ENCODE peak calls at places on chromosome 22, in five cellular contexts. T is NAMALWA, X is OCI-LY7, J is neuronal stem cell, Y is cardiac muscle cell. O is an unnamed sample.
A peak's percentile ranks its signal among the peaks of the same experiment; 100 is the strongest.

GRCh38 chr22:45602004-45602733 is 69.5 kb upstream of the ATXN10 start:
- DNase-seq in X (no peak), J (no peak), Y (no peak), T (no peak), O (no peak)

GRCh38 chr22:30305519-30305905 is 16.2 kb upstream of the CASTOR1 start:
- DNase-seq in X (peak; percentile 90), Y (no peak), J (no peak), T (peak; percentile 60), O (peak; percentile 82)

GRCh38 chr22:49476176-49476575 is 351.5 kb downstream of the BRD1 start:
- DNase-seq in X (no peak), Y (no peak), T (no peak), J (no peak), O (no peak)

GRCh38 chr22:46192210-46192993 is 42.1 kb downstream of the PPARA start:
- DNase-seq in Y (no peak), T (no peak), X (no peak), J (no peak), O (no peak)

GRCh38 chr22:21889251-21889990 is 22.0 kb upstream of the MAPK1 start:
- DNase-seq in J (no peak), T (no peak), X (no peak), Y (no peak), O (no peak)

GRCh38 chr22:44550666-44551491 is 52.8 kb upstream of the RTL6 start:
- DNase-seq in J (no peak), Y (no peak), T (no peak), X (no peak), O (peak; percentile 71)

GRCh38 chr22:41768420-41768819 is 32.1 kb upstream of the CCDC134 start:
- DNase-seq in T (no peak), J (no peak), X (no peak), Y (no peak), O (no peak)

GRCh38 chr22:37822079-37822833 is 926 bp upstream of the GALR3 start:
- DNase-seq in X (no peak), T (no peak), Y (no peak), J (no peak), O (no peak)

GRCh38 chr22:38034884-38035529 is 22.2 kb upstream of the PICK1 start:
- DNase-seq in Y (no peak), X (no peak), T (no peak), J (no peak), O (no peak)

GRCh38 chr22:46233231-46233630 is 16.9 kb downstream of the CDPF1 start:
- DNase-seq in X (no peak), J (no peak), T (no peak), Y (no peak), O (peak; percentile 48)

GRCh38 chr22:46050916-46051614 is 74.1 kb upstream of the WNT7B start:
- DNase-seq in X (no peak), T (no peak), J (no peak), Y (no peak), O (peak; percentile 12)

GRCh38 chr22:48156603-48157355 is 1394.3 kb downstream of the TBC1D22A start:
- DNase-seq in Y (no peak), T (no peak), J (no peak), X (no peak), O (no peak)

GRCh38 chr22:17222503-17222902 is 3.3 kb upstream of the ADA2 start:
- DNase-seq in X (no peak), Y (no peak), J (no peak), T (no peak), O (no peak)

GRCh38 chr22:19121631-19122142 is 525 bp downstream of the DGCR2 start:
- DNase-seq in Y (peak; percentile 68), T (peak; percentile 50), X (peak; percentile 52), J (peak; percentile 24), O (peak; percentile 64)

GRCh38 chr22:47333625-47334024 is 571.2 kb downstream of the TBC1D22A start:
- DNase-seq in X (no peak), T (no peak), Y (no peak), J (no peak), O (no peak)

GRCh38 chr22:46697811-46698515 is 40.1 kb downstream of the CERK start:
- DNase-seq in Y (no peak), X (no peak), J (no peak), T (no peak), O (no peak)

GRCh38 chr22:41966607-41967240 is 2.5 kb upstream of the SEPTIN3 start:
- DNase-seq in T (peak; percentile 72), Y (peak; percentile 25), J (no peak), X (peak; percentile 63), O (peak; percentile 56)

GRCh38 chr22:33240901-33241300 is 182.7 kb upstream of the SYN3 start:
- DNase-seq in T (no peak), X (peak; percentile 62), Y (no peak), J (no peak), O (no peak)

GRCh38 chr22:33380789-33381530 is 322.8 kb upstream of the SYN3 start:
- DNase-seq in Y (no peak), T (no peak), J (no peak), X (no peak), O (no peak)

GRCh38 chr22:40348025-40348658 is 1.8 kb downstream of the ADSL start:
- DNase-seq in X (peak; percentile 71), J (no peak), Y (peak; percentile 59), T (peak; percentile 77), O (peak; percentile 79)

GRCh38 chr22:40410272-40410671 is 39.9 kb downstream of the SGSM3 start:
- DNase-seq in J (no peak), X (no peak), T (no peak), Y (no peak), O (no peak)

GRCh38 chr22:32854351-32854804 is 52.9 kb downstream of the TIMP3 start:
- DNase-seq in T (no peak), X (no peak), J (no peak), Y (no peak), O (peak; percentile 38)

GRCh38 chr22:19916006-19916405 is 25.6 kb upstream of the COMT start:
- DNase-seq in X (no peak), T (no peak), J (no peak), Y (no peak), O (no peak)

GRCh38 chr22:28112548-28113043 is 193.5 kb upstream of the PITPNB start:
- DNase-seq in J (peak; percentile 58), X (peak; percentile 40), Y (peak; percentile 68), T (peak; percentile 64), O (peak; percentile 35)

GRCh38 chr22:27815826-27816530 is 14.4 kb upstream of the MN1 start:
- DNase-seq in Y (no peak), T (no peak), J (no peak), X (no peak), O (no peak)

GRCh38 chr22:45421349-45422057 is 8.0 kb downstream of the RIBC2 start:
- DNase-seq in X (no peak), T (no peak), Y (no peak), J (no peak), O (no peak)

GRCh38 chr22:41913040-41913719 is 1.7 kb downstream of the SHISA8 start:
- DNase-seq in T (no peak), Y (no peak), J (no peak), X (no peak), O (no peak)

GRCh38 chr22:38609371-38609770 is 39.4 kb upstream of the DMC1 start:
- DNase-seq in X (no peak), T (no peak), Y (no peak), J (no peak), O (no peak)

GRCh38 chr22:19565921-19566598 is 41.9 kb upstream of the CLDN5 start:
- DNase-seq in Y (no peak), J (no peak), X (no peak), T (no peak), O (no peak)

GRCh38 chr22:48938741-48939140 is 888.9 kb downstream of the BRD1 start:
- DNase-seq in T (no peak), X (no peak), Y (no peak), J (no peak), O (peak; percentile 14)

GRCh38 chr22:31973739-31974138 is 29.4 kb downstream of the YWHAH start:
- DNase-seq in J (no peak), T (no peak), X (no peak), Y (no peak), O (peak; percentile 44)

GRCh38 chr22:32745251-32745995 is 56.1 kb upstream of the TIMP3 start:
- DNase-seq in J (peak; percentile 12), Y (peak; percentile 15), T (no peak), X (no peak), O (peak; percentile 54)

GRCh38 chr22:33776491-33776890 is 143.8 kb downstream of the LARGE1 start:
- DNase-seq in J (no peak), Y (no peak), T (no peak), X (no peak), O (no peak)

O was measured in testis.